ENCODE peak calls at places on chromosomes 6 and 20, in five cellular contexts. F is H54, P is B cell, E is EH, S is M059J. D is an unnamed sample.

GRCh38 chr20:59830107-59831023 is 103.1 kb downstream of the SYCP2 start:
- DNase-seq in F (no peak), P (no peak), E (no peak), S (no peak), D (no peak)

GRCh38 chr6:39731565-39731964 is 6.4 kb upstream of the KIF6 start:
- DNase-seq in F (no peak), S (no peak), E (no peak), P (no peak), D (no peak)

GRCh38 chr6:125950293-125950692 is 6.3 kb upstream of the HINT3 start:
- DNase-seq in E (peak), F (peak), S (peak), P (no peak), D (no peak)

GRCh38 chr20:38179846-38180245 is 14.8 kb upstream of the TGM2 start:
- DNase-seq in S (no peak), P (no peak), E (peak), F (no peak), D (no peak)

GRCh38 chr6:26576929-26577719 is 19.6 kb upstream of the ABT1 start:
- DNase-seq in F (no peak), S (peak), E (peak), P (no peak), D (no peak)

GRCh38 chr6:75608955-75609533 is 7.4 kb downstream of the SENP6 start:
- DNase-seq in E (no peak), P (no peak), S (no peak), F (no peak), D (no peak)

GRCh38 chr20:20292472-20292871 is 75.4 kb upstream of the INSM1 start:
- DNase-seq in S (peak), E (no peak), F (no peak), P (no peak), D (no peak)

GRCh38 chr6:73739097-73739496 is 43.1 kb downstream of the CD109 start:
- DNase-seq in P (peak), E (peak), S (peak), F (no peak), D (no peak)

GRCh38 chr6:22838346-22838745 is 269.0 kb downstream of the HDGFL1 start:
- DNase-seq in F (no peak), S (peak), E (peak), P (no peak), D (no peak)

GRCh38 chr6:85092224-85092623 is 327.8 kb upstream of the TBX18 start:
- DNase-seq in S (no peak), E (no peak), P (no peak), F (no peak), D (no peak)

GRCh38 chr6:43803783-43804549 is 34.0 kb downstream of the VEGFA start:
- DNase-seq in S (peak), E (peak), P (no peak), F (peak), D (no peak)

GRCh38 chr20:44720994-44721784 is 6.0 kb downstream of the CCN5 start:
- DNase-seq in P (no peak), F (no peak), E (peak), S (peak), D (no peak)

GRCh38 chr20:61922936-61923335 is 142.7 kb downstream of the TAF4 start:
- DNase-seq in P (no peak), S (no peak), E (no peak), F (no peak), D (no peak)

GRCh38 chr20:54078296-54078695 is 7.9 kb upstream of the BCAS1 start:
- DNase-seq in E (no peak), S (no peak), F (no peak), P (no peak), D (no peak)

GRCh38 chr6:139711714-139712585 is 337.5 kb upstream of the CITED2 start:
- DNase-seq in E (peak), F (no peak), P (no peak), S (peak), D (no peak)

GRCh38 chr6:149289966-149290365 is 27.5 kb upstream of the TAB2 start:
- DNase-seq in S (no peak), F (no peak), E (no peak), P (no peak), D (no peak)

GRCh38 chr20:58048096-58048702 is 180.3 kb downstream of the ANKRD60 start:
- DNase-seq in P (no peak), F (peak), E (peak), S (peak), D (no peak)

GRCh38 chr20:4225778-4226177 is 210.4 kb upstream of the RNF24 start:
- DNase-seq in F (peak), P (no peak), S (peak), E (peak), D (no peak)

GRCh38 chr20:21982559-21982958 is 277.1 kb downstream of the PAX1 start:
- DNase-seq in E (no peak), P (no peak), S (no peak), F (no peak), D (no peak)

GRCh38 chr6:34791842-34792604 is at the start of gene BLTP3A:
- DNase-seq in P (peak), S (peak), E (peak), F (peak), D (peak)

GRCh38 chr6:31572041-31572911 is at the start of gene LTA:
- DNase-seq in P (peak), F (no peak), S (no peak), E (no peak), D (peak)

GRCh38 chr20:40970218-40970617 is 58.4 kb upstream of the TOP1 start:
- DNase-seq in E (no peak), F (no peak), S (peak), P (no peak), D (no peak)

GRCh38 chr6:34237722-34238506 is 1.2 kb downstream of the HMGA1 start:
- DNase-seq in F (peak), S (peak), E (peak), P (peak), D (peak)

GRCh38 chr20:18527339-18527738 is 19.6 kb downstream of the SEC23B start:
- DNase-seq in S (no peak), E (no peak), F (no peak), P (no peak), D (no peak)

GRCh38 chr6:19851273-19852089 is 14.3 kb downstream of the ID4 start:
- DNase-seq in P (no peak), S (peak), E (peak), F (peak), D (no peak)

GRCh38 chr20:3753501-3754257 is 13.9 kb downstream of the ADISSP start:
- DNase-seq in P (no peak), F (no peak), S (no peak), E (no peak), D (no peak)

GRCh38 chr6:45988635-45989034 is 27.0 kb downstream of the CLIC5 start:
- DNase-seq in P (no peak), F (no peak), S (no peak), E (no peak), D (no peak)

GRCh38 chr6:154510144-154510905 is at the start of gene CNKSR3:
- DNase-seq in E (peak), S (peak), F (peak), P (no peak), D (no peak)

GRCh38 chr6:166307981-166308768 is at the start of gene PRR18:
- DNase-seq in E (no peak), S (no peak), F (no peak), P (no peak), D (no peak)

GRCh38 chr6:83517500-83517899 is 5.2 kb downstream of the PRSS35 start:
- DNase-seq in S (no peak), P (no peak), F (no peak), E (no peak), D (no peak)

GRCh38 chr20:58880994-58881752 is 28.7 kb downstream of the GNAS start:
- DNase-seq in S (no peak), F (no peak), P (no peak), E (no peak), D (no peak)

GRCh38 chr20:49344975-49345374 is 67.1 kb upstream of the ZNFX1 start:
- DNase-seq in E (peak), S (peak), F (peak), P (no peak), D (no peak)

GRCh38 chr6:166575190-166575589 is 11.3 kb downstream of the RAMACL start:
- DNase-seq in P (no peak), S (peak), F (no peak), E (no peak), D (no peak)

GRCh38 chr20:33947709-33948295 is 45.9 kb upstream of the RALY start:
- DNase-seq in E (peak), S (peak), P (no peak), F (peak), D (peak)

GRCh38 chr6:89299451-89299850 is 15.6 kb downstream of the GABRR2 start:
- DNase-seq in F (peak), E (peak), P (no peak), S (peak), D (no peak)

D was measured in effector memory CD4-positive, alpha-beta T cell.